ENCODE peak calls at places on chromosome 9, in six cellular contexts. One of them, this sample, is unnamed.

GRCh38 chr9:73683862-73684591 is 532.4 kb downstream of the ANXA1 start:
- DNase-seq in H1: no peak
- DNase-seq in HepG2: peak
- DNase-seq in endothelial cell of umbilical vein: peak
- DNase-seq in GM23338: peak
- DNase-seq in HCT116: peak
- DNase-seq in this sample: peak

GRCh38 chr9:15936316-15936869 is 383.6 kb downstream of the CCDC171 start:
- DNase-seq in endothelial cell of umbilical vein: peak
- DNase-seq in HCT116: no peak
- DNase-seq in H1: no peak
- DNase-seq in GM23338: no peak
- DNase-seq in HepG2: no peak
- DNase-seq in this sample: no peak

GRCh38 chr9:137251490-137252268 is 593 bp downstream of the STPG3 start:
- DNase-seq in GM23338: no peak
- DNase-seq in H1: no peak
- DNase-seq in HCT116: no peak
- DNase-seq in HepG2: no peak
- DNase-seq in endothelial cell of umbilical vein: no peak
- DNase-seq in this sample: no peak

GRCh38 chr9:18255158-18255629 is 218.8 kb upstream of the ADAMTSL1 start:
- DNase-seq in H1: peak
- DNase-seq in HCT116: peak
- DNase-seq in GM23338: peak
- DNase-seq in endothelial cell of umbilical vein: peak
- DNase-seq in HepG2: peak
- DNase-seq in this sample: peak

GRCh38 chr9:127172066-127172707 is 49.8 kb upstream of the ANGPTL2 start:
- DNase-seq in endothelial cell of umbilical vein: no peak
- DNase-seq in HCT116: no peak
- DNase-seq in H1: no peak
- DNase-seq in GM23338: no peak
- DNase-seq in HepG2: no peak
- DNase-seq in this sample: no peak

GRCh38 chr9:121682926-121683485 is 31.6 kb downstream of the DAB2IP start:
- DNase-seq in GM23338: no peak
- DNase-seq in H1: no peak
- DNase-seq in HCT116: no peak
- DNase-seq in HepG2: no peak
- DNase-seq in endothelial cell of umbilical vein: no peak
- DNase-seq in this sample: no peak

GRCh38 chr9:114357911-114358328 is 28.3 kb downstream of the ORM2 start:
- DNase-seq in H1: no peak
- DNase-seq in endothelial cell of umbilical vein: no peak
- DNase-seq in HCT116: no peak
- DNase-seq in HepG2: no peak
- DNase-seq in GM23338: no peak
- DNase-seq in this sample: no peak

GRCh38 chr9:124839612-124840299 is 13.5 kb upstream of the WDR38 start:
- DNase-seq in HCT116: peak
- DNase-seq in H1: peak
- DNase-seq in HepG2: peak
- DNase-seq in GM23338: peak
- DNase-seq in endothelial cell of umbilical vein: peak
- DNase-seq in this sample: no peak

GRCh38 chr9:97529363-97530076 is 28.1 kb downstream of the TMOD1 start:
- DNase-seq in HCT116: no peak
- DNase-seq in HepG2: no peak
- DNase-seq in GM23338: no peak
- DNase-seq in H1: no peak
- DNase-seq in endothelial cell of umbilical vein: no peak
- DNase-seq in this sample: no peak

GRCh38 chr9:91421987-91422765 is 1.5 kb downstream of the NFIL3 start:
- DNase-seq in HepG2: peak
- DNase-seq in endothelial cell of umbilical vein: peak
- DNase-seq in HCT116: no peak
- DNase-seq in H1: no peak
- DNase-seq in GM23338: no peak
- DNase-seq in this sample: no peak

GRCh38 chr9:116057371-116057770 is 96.2 kb upstream of the PAPPA start:
- DNase-seq in HepG2: no peak
- DNase-seq in HCT116: no peak
- DNase-seq in H1: no peak
- DNase-seq in GM23338: no peak
- DNase-seq in endothelial cell of umbilical vein: no peak
- DNase-seq in this sample: no peak

GRCh38 chr9:36258170-36258988 is at the start of gene GNE:
- DNase-seq in HepG2: peak
- DNase-seq in HCT116: peak
- DNase-seq in GM23338: peak
- DNase-seq in endothelial cell of umbilical vein: peak
- DNase-seq in H1: peak
- DNase-seq in this sample: no peak
- TF ChIP-seq POLR2AphosphoS5 in HepG2: peak
- TF ChIP-seq POLR2AphosphoS5 in HCT116: peak
- TF ChIP-seq POLR2AphosphoS5 in GM23338: peak
- TF ChIP-seq POLR2AphosphoS5 in endothelial cell of umbilical vein: peak
- TF ChIP-seq POLR2AphosphoS5 in H1: peak
- TF ChIP-seq POLR2AphosphoS5 in this sample: peak

GRCh38 chr9:103992938-103993595 is 101.0 kb upstream of the SMC2 start:
- DNase-seq in endothelial cell of umbilical vein: no peak
- DNase-seq in HCT116: no peak
- DNase-seq in H1: no peak
- DNase-seq in GM23338: no peak
- DNase-seq in HepG2: no peak
- DNase-seq in this sample: no peak
- TF ChIP-seq EZH2 in endothelial cell of umbilical vein: no peak
- TF ChIP-seq EZH2 in HCT116: no peak
- TF ChIP-seq EZH2 in H1: no peak
- TF ChIP-seq EZH2 in GM23338: no peak
- TF ChIP-seq EZH2 in HepG2: no peak
- TF ChIP-seq EZH2 in this sample: no peak

DNA sequence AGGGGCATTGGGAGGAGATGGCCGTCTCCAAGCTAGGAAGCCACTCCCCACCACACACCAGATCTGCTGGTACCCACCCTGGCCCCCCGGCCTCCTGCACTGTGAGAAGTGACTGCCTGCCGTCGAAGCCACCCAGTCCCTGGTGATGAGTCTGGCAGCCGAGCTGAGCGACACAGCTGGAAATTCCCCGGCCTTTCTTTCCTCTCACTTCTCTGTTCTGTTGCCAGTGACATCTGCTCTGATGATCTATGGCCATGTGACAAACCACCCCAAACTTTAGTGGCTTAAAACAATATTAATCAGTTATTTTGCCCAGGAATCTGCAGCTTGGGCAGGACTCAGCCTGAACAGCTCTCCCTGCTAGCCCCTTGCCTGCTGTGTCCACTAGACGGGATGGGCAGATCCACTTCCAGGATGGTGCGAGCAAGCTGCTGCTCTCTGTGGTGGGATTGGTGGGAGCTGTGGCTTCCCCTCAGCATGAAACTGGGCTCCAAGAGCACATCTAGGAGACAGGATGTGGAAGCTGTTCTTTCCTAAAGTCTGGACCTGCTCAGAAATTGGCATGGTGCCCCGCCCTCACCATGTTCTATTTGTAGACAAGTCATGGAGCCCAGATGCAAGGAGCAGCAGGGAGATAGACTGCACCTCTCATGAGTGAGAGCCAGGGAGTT is 211.2 kb downstream of the GADD45G start:
- DNase-seq in HepG2: no peak
- DNase-seq in H1: no peak
- DNase-seq in GM23338: no peak
- DNase-seq in endothelial cell of umbilical vein: no peak
- DNase-seq in HCT116: no peak
- DNase-seq in this sample: no peak
- TF ChIP-seq POLR2AphosphoS5 in HepG2: no peak
- TF ChIP-seq POLR2AphosphoS5 in H1: no peak
- TF ChIP-seq POLR2AphosphoS5 in GM23338: no peak
- TF ChIP-seq POLR2AphosphoS5 in endothelial cell of umbilical vein: no peak
- TF ChIP-seq POLR2AphosphoS5 in HCT116: no peak
- TF ChIP-seq POLR2AphosphoS5 in this sample: no peak

GRCh38 chr9:77647659-77648457 is at the start of gene GNA14:
- DNase-seq in H1: peak
- DNase-seq in HepG2: no peak
- DNase-seq in endothelial cell of umbilical vein: peak
- DNase-seq in GM23338: peak
- DNase-seq in HCT116: no peak
- DNase-seq in this sample: no peak
- TF ChIP-seq EZH2 in H1: peak
- TF ChIP-seq EZH2 in HepG2: no peak
- TF ChIP-seq EZH2 in endothelial cell of umbilical vein: peak
- TF ChIP-seq EZH2 in GM23338: peak
- TF ChIP-seq EZH2 in HCT116: no peak
- TF ChIP-seq EZH2 in this sample: no peak

DNA sequence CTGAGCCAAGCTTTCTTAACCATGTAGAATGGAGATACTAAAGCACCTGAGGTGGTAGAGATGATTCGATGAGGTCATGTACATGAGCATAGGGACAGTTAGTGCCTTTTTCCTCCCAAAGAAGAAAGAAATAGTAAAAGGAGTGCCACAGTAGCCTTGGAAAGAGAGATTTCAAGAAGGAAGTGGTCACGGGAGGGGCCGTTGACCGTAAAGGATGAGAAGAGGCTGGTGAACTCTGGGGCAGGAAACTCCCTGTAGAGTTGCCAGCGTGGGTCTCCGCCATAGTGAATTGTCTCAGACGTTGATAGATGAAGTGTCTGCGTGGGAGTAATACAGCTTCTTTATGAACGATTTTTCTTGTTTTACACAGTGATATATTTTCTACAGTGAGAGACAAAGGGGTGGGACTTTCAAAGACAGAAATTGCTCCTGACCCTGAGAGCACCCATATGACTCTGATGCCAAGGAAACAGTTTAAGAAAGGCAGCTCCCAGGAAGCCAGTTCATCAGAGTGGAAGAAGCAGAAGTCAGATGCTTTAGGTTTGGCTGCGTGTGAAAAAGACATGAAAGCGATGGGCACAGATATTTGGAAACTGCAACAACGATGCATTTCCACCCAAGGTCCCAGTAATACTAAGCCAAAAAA is 41.3 kb downstream of the UGCG start:
- DNase-seq in H1: no peak
- DNase-seq in HepG2: no peak
- DNase-seq in endothelial cell of umbilical vein: peak
- DNase-seq in HCT116: no peak
- DNase-seq in GM23338: no peak
- DNase-seq in this sample: no peak
- TF ChIP-seq POLR2AphosphoS5 in H1: no peak
- TF ChIP-seq POLR2AphosphoS5 in HepG2: no peak
- TF ChIP-seq POLR2AphosphoS5 in endothelial cell of umbilical vein: peak
- TF ChIP-seq POLR2AphosphoS5 in HCT116: no peak
- TF ChIP-seq POLR2AphosphoS5 in GM23338: no peak
- TF ChIP-seq POLR2AphosphoS5 in this sample: no peak

DNA sequence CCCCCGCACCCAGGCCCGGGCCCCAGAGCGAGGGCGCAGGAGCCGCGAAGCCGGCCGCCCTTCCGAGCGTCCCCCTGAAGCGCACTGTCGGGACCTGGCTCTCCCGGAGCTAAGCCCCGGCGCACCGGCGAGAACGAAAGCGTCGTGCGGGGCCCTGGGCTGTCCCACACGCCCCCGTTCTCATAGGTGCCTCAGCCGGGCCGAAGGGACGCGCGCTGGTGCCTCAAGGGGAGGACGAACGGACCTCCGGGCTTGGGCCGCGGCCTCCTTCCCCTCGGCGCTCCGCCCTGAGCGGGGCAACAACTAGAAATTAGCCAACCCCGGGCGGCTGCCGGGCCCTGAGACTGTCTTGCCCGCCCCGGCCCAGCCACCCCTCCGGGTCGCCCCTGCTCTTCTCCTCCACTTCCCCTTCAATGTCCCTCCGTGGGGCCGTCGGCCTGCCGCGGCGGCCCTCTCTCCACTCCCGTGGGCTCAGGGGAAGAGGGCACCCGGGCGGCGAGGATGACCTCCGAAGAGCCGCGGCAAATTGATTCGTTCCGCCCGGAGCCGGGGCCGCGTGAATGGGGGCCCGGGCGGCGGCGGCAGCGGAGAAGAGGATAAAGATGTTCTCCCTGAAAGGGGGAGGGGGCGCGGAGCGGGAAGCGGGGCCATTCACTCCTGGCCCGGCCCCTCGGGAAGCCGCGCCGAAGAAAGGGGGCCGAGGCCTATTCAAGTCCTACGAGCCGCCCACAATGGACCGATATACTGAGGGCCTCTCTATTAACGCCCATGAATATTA is 3.5 kb upstream of the PRDM12 start:
- DNase-seq in H1: peak
- DNase-seq in endothelial cell of umbilical vein: no peak
- DNase-seq in HCT116: no peak
- DNase-seq in GM23338: peak
- DNase-seq in HepG2: no peak
- DNase-seq in this sample: no peak
- TF ChIP-seq EZH2 in H1: peak
- TF ChIP-seq EZH2 in endothelial cell of umbilical vein: peak
- TF ChIP-seq EZH2 in HCT116: no peak
- TF ChIP-seq EZH2 in GM23338: peak
- TF ChIP-seq EZH2 in HepG2: no peak
- TF ChIP-seq EZH2 in this sample: peak